ENCODE peak calls at places on chromosomes 4 and X, in six cellular contexts. U is mucosa of gallbladder, T is suprapubic skin, X is adipocyte, Y is posterior vena cava, R is fibroblast of the aortic adventitia. B is an unnamed sample.

GRCh38 chr4:1458581-1458980 is 52.3 kb upstream of the NKX1-1 start:
- DNase-seq in R (no peak), T (peak), U (no peak), Y (peak), X (no peak), B (no peak)

GRCh38 chr4:125420499-125420898 is 105.7 kb downstream of the FAT4 start:
- DNase-seq in X (no peak), U (no peak), R (no peak), T (no peak), Y (no peak), B (no peak)

GRCh38 chr4:169263791-169264392 is 6.9 kb downstream of the SH3RF1 start:
- DNase-seq in X (no peak), T (no peak), Y (no peak), R (no peak), U (peak), B (peak)

GRCh38 chr4:128802680-128803628 is 6.5 kb upstream of the JADE1 start:
- DNase-seq in Y (no peak), U (no peak), T (no peak), R (no peak), X (no peak), B (no peak)

GRCh38 chr4:41141910-41142309 is 72.4 kb downstream of the APBB2 start:
- DNase-seq in Y (no peak), T (no peak), U (no peak), R (peak), X (peak), B (no peak)

GRCh38 chrX:31545726-31546125 is 473.9 kb upstream of the FTHL17 start:
- DNase-seq in U (no peak), T (no peak), R (no peak), X (no peak), Y (no peak), B (no peak)

GRCh38 chr4:54289316-54289715 is 60.2 kb downstream of the PDGFRA start:
- DNase-seq in U (no peak), X (no peak), T (no peak), R (no peak), Y (no peak), B (no peak)

GRCh38 chrX:1448793-1449580 is 3.7 kb downstream of the ASMTL start:
- DNase-seq in X (no peak), R (no peak), U (no peak), T (peak), Y (peak), B (no peak)

GRCh38 chr4:26343041-26343403 is 22.2 kb downstream of the RBPJ start:
- DNase-seq in U (no peak), X (peak), R (peak), Y (no peak), T (no peak), B (no peak)

GRCh38 chrX:151973851-151974335 is 583 bp downstream of the GABRE start:
- DNase-seq in U (peak), R (peak), X (peak), Y (peak), T (peak), B (no peak)

GRCh38 chr4:23945521-23946017 is 55.7 kb upstream of the PPARGC1A start:
- DNase-seq in T (peak), X (peak), R (peak), Y (peak), U (peak), B (peak)

GRCh38 chrX:155632424-155633100 is 19.8 kb upstream of the TMLHE start:
- DNase-seq in R (peak), U (no peak), T (no peak), Y (no peak), X (peak), B (no peak)

GRCh38 chrX:129695937-129696336 is 41.2 kb upstream of the APLN start:
- DNase-seq in U (no peak), R (no peak), Y (no peak), X (no peak), T (no peak), B (no peak)

GRCh38 chrX:39491548-39492297 is 606.0 kb downstream of the BCOR start:
- DNase-seq in X (no peak), Y (no peak), T (no peak), U (no peak), R (no peak), B (peak)

GRCh38 chr4:75344915-75345314 is 169.3 kb downstream of the RCHY1 start:
- DNase-seq in U (no peak), T (no peak), Y (no peak), X (peak), R (peak), B (no peak)

GRCh38 chrX:17590892-17591740 is 146.2 kb upstream of the SCML1 start:
- DNase-seq in Y (no peak), R (peak), X (peak), U (peak), T (peak), B (peak)

GRCh38 chrX:110561036-110561435 is 202.4 kb downstream of the RTL9 start:
- DNase-seq in X (no peak), Y (no peak), T (no peak), R (peak), U (no peak), B (no peak)

GRCh38 chrX:87517571-87518141 is at the start of gene KLHL4:
- DNase-seq in R (peak), X (no peak), U (peak), Y (no peak), T (no peak), B (peak)

GRCh38 chr4:113383111-113383785 is 333.8 kb downstream of the ANK2 start:
- DNase-seq in U (no peak), Y (no peak), R (peak), T (no peak), X (peak), B (peak)

GRCh38 chr4:8688041-8688907 is 95.7 kb downstream of the CPZ start:
- DNase-seq in R (no peak), T (peak), Y (peak), X (no peak), U (no peak), B (no peak)

GRCh38 chrX:51420610-51421009 is 75.8 kb downstream of the NUDT11 start:
- DNase-seq in R (peak), X (peak), T (no peak), U (no peak), Y (no peak), B (no peak)

GRCh38 chr4:84952004-84952403 is 14.5 kb downstream of the WDFY3 start:
- DNase-seq in X (peak), R (peak), T (no peak), Y (no peak), U (no peak), B (no peak)

GRCh38 chrX:48919947-48920712 is 1.3 kb upstream of the PIM2 start:
- DNase-seq in X (no peak), T (no peak), Y (no peak), U (no peak), R (no peak), B (peak)

GRCh38 chr4:36351082-36351666 is 69.8 kb downstream of the DTHD1 start:
- DNase-seq in T (peak), R (peak), X (peak), Y (peak), U (peak), B (peak)

GRCh38 chr4:17613761-17614415 is 553 bp upstream of the MED28 start:
- DNase-seq in X (peak), U (peak), T (no peak), Y (no peak), R (no peak), B (no peak)

B was measured in MV-4-11.